ENCODE peak calls at places on chromosomes 7 and 10, in six cellular contexts. One of them, this sample, is unnamed.

GRCh38 chr10:102546606-102547310 is 43.0 kb downstream of the SUFU start:
- DNase-seq in AG09319: peak
- DNase-seq in stimulated activated CD8-positive, alpha-beta memory T cell treated with anti-CD3 and anti-CD28 coated beads, Interleukin-15, amount 100 ng/mL, for 24 hours: no peak
- DNase-seq in Panc1: no peak
- DNase-seq in GM19239: no peak
- DNase-seq in NCI-H460: no peak
- DNase-seq in this sample: no peak

GRCh38 chr10:88271736-88272135 is 311.4 kb downstream of the RNLS start:
- DNase-seq in NCI-H460: no peak
- DNase-seq in Panc1: no peak
- DNase-seq in GM19239: no peak
- DNase-seq in stimulated activated CD8-positive, alpha-beta memory T cell treated with anti-CD3 and anti-CD28 coated beads, Interleukin-15, amount 100 ng/mL, for 24 hours: no peak
- DNase-seq in AG09319: no peak
- DNase-seq in this sample: no peak

GRCh38 chr7:78052112-78052511 is 253.5 kb downstream of the PHTF2 start:
- DNase-seq in NCI-H460: no peak
- DNase-seq in Panc1: no peak
- DNase-seq in GM19239: no peak
- DNase-seq in stimulated activated CD8-positive, alpha-beta memory T cell treated with anti-CD3 and anti-CD28 coated beads, Interleukin-15, amount 100 ng/mL, for 24 hours: no peak
- DNase-seq in AG09319: no peak
- DNase-seq in this sample: no peak

GRCh38 chr7:2626498-2627117 is 5.2 kb upstream of the TTYH3 start:
- DNase-seq in Panc1: no peak
- DNase-seq in GM19239: no peak
- DNase-seq in stimulated activated CD8-positive, alpha-beta memory T cell treated with anti-CD3 and anti-CD28 coated beads, Interleukin-15, amount 100 ng/mL, for 24 hours: no peak
- DNase-seq in AG09319: no peak
- DNase-seq in NCI-H460: no peak
- DNase-seq in this sample: no peak

GRCh38 chr10:109895095-109895818 is 28.1 kb downstream of the XPNPEP1 start:
- DNase-seq in Panc1: no peak
- DNase-seq in NCI-H460: no peak
- DNase-seq in stimulated activated CD8-positive, alpha-beta memory T cell treated with anti-CD3 and anti-CD28 coated beads, Interleukin-15, amount 100 ng/mL, for 24 hours: no peak
- DNase-seq in AG09319: no peak
- DNase-seq in GM19239: no peak
- DNase-seq in this sample: no peak

GRCh38 chr7:107660381-107661080 is at the start of gene SLC26A4:
- DNase-seq in NCI-H460: no peak
- DNase-seq in AG09319: no peak
- DNase-seq in Panc1: no peak
- DNase-seq in stimulated activated CD8-positive, alpha-beta memory T cell treated with anti-CD3 and anti-CD28 coated beads, Interleukin-15, amount 100 ng/mL, for 24 hours: no peak
- DNase-seq in GM19239: no peak
- DNase-seq in this sample: no peak

GRCh38 chr10:102436312-102436711 is 3.9 kb upstream of the CUEDC2 start:
- DNase-seq in GM19239: no peak
- DNase-seq in AG09319: no peak
- DNase-seq in Panc1: no peak
- DNase-seq in NCI-H460: no peak
- DNase-seq in stimulated activated CD8-positive, alpha-beta memory T cell treated with anti-CD3 and anti-CD28 coated beads, Interleukin-15, amount 100 ng/mL, for 24 hours: no peak
- DNase-seq in this sample: no peak

GRCh38 chr10:11654659-11655058 is 43.2 kb upstream of the USP6NL start:
- DNase-seq in NCI-H460: no peak
- DNase-seq in stimulated activated CD8-positive, alpha-beta memory T cell treated with anti-CD3 and anti-CD28 coated beads, Interleukin-15, amount 100 ng/mL, for 24 hours: no peak
- DNase-seq in AG09319: no peak
- DNase-seq in Panc1: no peak
- DNase-seq in GM19239: no peak
- DNase-seq in this sample: no peak

GRCh38 chr10:1476106-1476803 is 261.1 kb downstream of the ADARB2 start:
- DNase-seq in GM19239: no peak
- DNase-seq in stimulated activated CD8-positive, alpha-beta memory T cell treated with anti-CD3 and anti-CD28 coated beads, Interleukin-15, amount 100 ng/mL, for 24 hours: no peak
- DNase-seq in AG09319: no peak
- DNase-seq in NCI-H460: no peak
- DNase-seq in Panc1: no peak
- DNase-seq in this sample: no peak

GRCh38 chr7:20158684-20159083 is 58.5 kb downstream of the MACC1 start:
- DNase-seq in stimulated activated CD8-positive, alpha-beta memory T cell treated with anti-CD3 and anti-CD28 coated beads, Interleukin-15, amount 100 ng/mL, for 24 hours: no peak
- DNase-seq in AG09319: no peak
- DNase-seq in NCI-H460: no peak
- DNase-seq in Panc1: no peak
- DNase-seq in GM19239: no peak
- DNase-seq in this sample: peak

GRCh38 chr10:84715911-84716310 is 387.5 kb downstream of the CCSER2 start:
- DNase-seq in Panc1: peak
- DNase-seq in NCI-H460: peak
- DNase-seq in stimulated activated CD8-positive, alpha-beta memory T cell treated with anti-CD3 and anti-CD28 coated beads, Interleukin-15, amount 100 ng/mL, for 24 hours: no peak
- DNase-seq in GM19239: peak
- DNase-seq in AG09319: no peak
- DNase-seq in this sample: peak

GRCh38 chr10:12849351-12850181 is 151.9 kb downstream of the CCDC3 start:
- DNase-seq in stimulated activated CD8-positive, alpha-beta memory T cell treated with anti-CD3 and anti-CD28 coated beads, Interleukin-15, amount 100 ng/mL, for 24 hours: no peak
- DNase-seq in AG09319: no peak
- DNase-seq in GM19239: no peak
- DNase-seq in Panc1: no peak
- DNase-seq in NCI-H460: no peak
- DNase-seq in this sample: no peak

GRCh38 chr10:103626178-103626577 is 132.7 kb downstream of the NEURL1 start:
- DNase-seq in stimulated activated CD8-positive, alpha-beta memory T cell treated with anti-CD3 and anti-CD28 coated beads, Interleukin-15, amount 100 ng/mL, for 24 hours: no peak
- DNase-seq in AG09319: no peak
- DNase-seq in Panc1: no peak
- DNase-seq in NCI-H460: no peak
- DNase-seq in GM19239: no peak
- DNase-seq in this sample: peak

GRCh38 chr7:86470763-86471162 is 172.9 kb upstream of the GRM3 start:
- DNase-seq in AG09319: no peak
- DNase-seq in Panc1: no peak
- DNase-seq in stimulated activated CD8-positive, alpha-beta memory T cell treated with anti-CD3 and anti-CD28 coated beads, Interleukin-15, amount 100 ng/mL, for 24 hours: no peak
- DNase-seq in NCI-H460: no peak
- DNase-seq in GM19239: no peak
- DNase-seq in this sample: no peak

GRCh38 chr7:38950309-38950708 is 27.4 kb upstream of the POU6F2 start:
- DNase-seq in NCI-H460: peak
- DNase-seq in GM19239: no peak
- DNase-seq in Panc1: no peak
- DNase-seq in stimulated activated CD8-positive, alpha-beta memory T cell treated with anti-CD3 and anti-CD28 coated beads, Interleukin-15, amount 100 ng/mL, for 24 hours: no peak
- DNase-seq in AG09319: no peak
- DNase-seq in this sample: no peak

GRCh38 chr10:69732147-69732825 is 69.4 kb upstream of the COL13A1 start:
- DNase-seq in stimulated activated CD8-positive, alpha-beta memory T cell treated with anti-CD3 and anti-CD28 coated beads, Interleukin-15, amount 100 ng/mL, for 24 hours: no peak
- DNase-seq in GM19239: no peak
- DNase-seq in AG09319: no peak
- DNase-seq in Panc1: no peak
- DNase-seq in NCI-H460: no peak
- DNase-seq in this sample: no peak

GRCh38 chr7:28739826-28740225 is 218.3 kb downstream of the TRIL start:
- DNase-seq in AG09319: no peak
- DNase-seq in NCI-H460: no peak
- DNase-seq in Panc1: no peak
- DNase-seq in stimulated activated CD8-positive, alpha-beta memory T cell treated with anti-CD3 and anti-CD28 coated beads, Interleukin-15, amount 100 ng/mL, for 24 hours: no peak
- DNase-seq in GM19239: no peak
- DNase-seq in this sample: no peak

GRCh38 chr10:86213148-86213547 is 153.4 kb downstream of the GRID1 start:
- DNase-seq in Panc1: no peak
- DNase-seq in AG09319: no peak
- DNase-seq in GM19239: no peak
- DNase-seq in NCI-H460: no peak
- DNase-seq in stimulated activated CD8-positive, alpha-beta memory T cell treated with anti-CD3 and anti-CD28 coated beads, Interleukin-15, amount 100 ng/mL, for 24 hours: no peak
- DNase-seq in this sample: no peak

GRCh38 chr10:42753126-42753506 is 29.5 kb upstream of the BMS1 start:
- DNase-seq in GM19239: no peak
- DNase-seq in AG09319: peak
- DNase-seq in Panc1: peak
- DNase-seq in stimulated activated CD8-positive, alpha-beta memory T cell treated with anti-CD3 and anti-CD28 coated beads, Interleukin-15, amount 100 ng/mL, for 24 hours: peak
- DNase-seq in NCI-H460: peak
- DNase-seq in this sample: peak

GRCh38 chr10:80253266-80253962 is 36.0 kb downstream of the MAT1A start:
- DNase-seq in GM19239: no peak
- DNase-seq in stimulated activated CD8-positive, alpha-beta memory T cell treated with anti-CD3 and anti-CD28 coated beads, Interleukin-15, amount 100 ng/mL, for 24 hours: no peak
- DNase-seq in Panc1: no peak
- DNase-seq in NCI-H460: no peak
- DNase-seq in AG09319: no peak
- DNase-seq in this sample: no peak

GRCh38 chr7:24905996-24906770 is 73.8 kb downstream of the OSBPL3 start:
- DNase-seq in NCI-H460: no peak
- DNase-seq in GM19239: no peak
- DNase-seq in AG09319: no peak
- DNase-seq in stimulated activated CD8-positive, alpha-beta memory T cell treated with anti-CD3 and anti-CD28 coated beads, Interleukin-15, amount 100 ng/mL, for 24 hours: no peak
- DNase-seq in Panc1: no peak
- DNase-seq in this sample: no peak

GRCh38 chr10:83764681-83765080 is 374.6 kb upstream of the GHITM start:
- DNase-seq in NCI-H460: peak
- DNase-seq in AG09319: no peak
- DNase-seq in GM19239: no peak
- DNase-seq in Panc1: no peak
- DNase-seq in stimulated activated CD8-positive, alpha-beta memory T cell treated with anti-CD3 and anti-CD28 coated beads, Interleukin-15, amount 100 ng/mL, for 24 hours: no peak
- DNase-seq in this sample: no peak